ENCODE peak calls at places on chromosomes 13 and 19, in ten cellular contexts. One of them, this sample, is unnamed.

GRCh38 chr19:58060231-58060630 is 1.1 kb downstream of the ZNF135 start:
- DNase-seq in central memory CD4-positive, alpha-beta T cell: no peak
- DNase-seq in activated CD8-positive, alpha-beta T cell treated with anti-CD3 and anti-CD28 coated beads for 36 hours: no peak
- DNase-seq in BJ: no peak
- DNase-seq in G401: no peak
- DNase-seq in NCI-H460: no peak
- DNase-seq in activated naive CD8-positive, alpha-beta T cell treated with anti-CD3 and anti-CD28 coated beads, Interleukin-2, amount 50 U/mL, for 24 hours: no peak
- DNase-seq in astrocyte of the cerebellum: no peak
- DNase-seq in adrenal gland: no peak
- DNase-seq in NCI-H2171 treated with DMSO at 0.1 percent for 48 hours: no peak
- DNase-seq in this sample: no peak

GRCh38 chr13:76455960-76456359 is 430.2 kb downstream of the KCTD12 start:
- DNase-seq in activated CD8-positive, alpha-beta T cell treated with anti-CD3 and anti-CD28 coated beads for 36 hours: no peak
- DNase-seq in astrocyte of the cerebellum: peak
- DNase-seq in BJ: no peak
- DNase-seq in G401: no peak
- DNase-seq in adrenal gland: no peak
- DNase-seq in activated naive CD8-positive, alpha-beta T cell treated with anti-CD3 and anti-CD28 coated beads, Interleukin-2, amount 50 U/mL, for 24 hours: no peak
- DNase-seq in NCI-H460: no peak
- DNase-seq in central memory CD4-positive, alpha-beta T cell: no peak
- DNase-seq in NCI-H2171 treated with DMSO at 0.1 percent for 48 hours: peak
- DNase-seq in this sample: peak

GRCh38 chr13:113953561-113953960 is 20.3 kb downstream of the C13orf46 start:
- DNase-seq in adrenal gland: no peak
- DNase-seq in NCI-H2171 treated with DMSO at 0.1 percent for 48 hours: no peak
- DNase-seq in activated naive CD8-positive, alpha-beta T cell treated with anti-CD3 and anti-CD28 coated beads, Interleukin-2, amount 50 U/mL, for 24 hours: no peak
- DNase-seq in G401: no peak
- DNase-seq in NCI-H460: no peak
- DNase-seq in central memory CD4-positive, alpha-beta T cell: no peak
- DNase-seq in BJ: no peak
- DNase-seq in astrocyte of the cerebellum: no peak
- DNase-seq in activated CD8-positive, alpha-beta T cell treated with anti-CD3 and anti-CD28 coated beads for 36 hours: no peak
- DNase-seq in this sample: no peak

GRCh38 chr19:12994701-12995595 is at the start of gene NFIX:
- DNase-seq in activated CD8-positive, alpha-beta T cell treated with anti-CD3 and anti-CD28 coated beads for 36 hours: peak
- DNase-seq in central memory CD4-positive, alpha-beta T cell: peak
- DNase-seq in astrocyte of the cerebellum: no peak
- DNase-seq in G401: peak
- DNase-seq in adrenal gland: peak
- DNase-seq in activated naive CD8-positive, alpha-beta T cell treated with anti-CD3 and anti-CD28 coated beads, Interleukin-2, amount 50 U/mL, for 24 hours: peak
- DNase-seq in BJ: no peak
- DNase-seq in NCI-H2171 treated with DMSO at 0.1 percent for 48 hours: no peak
- DNase-seq in NCI-H460: peak
- DNase-seq in this sample: peak

GRCh38 chr13:43487459-43487858 is 299.3 kb downstream of the ENOX1 start:
- DNase-seq in BJ: no peak
- DNase-seq in central memory CD4-positive, alpha-beta T cell: no peak
- DNase-seq in astrocyte of the cerebellum: no peak
- DNase-seq in G401: no peak
- DNase-seq in activated CD8-positive, alpha-beta T cell treated with anti-CD3 and anti-CD28 coated beads for 36 hours: no peak
- DNase-seq in NCI-H460: no peak
- DNase-seq in NCI-H2171 treated with DMSO at 0.1 percent for 48 hours: no peak
- DNase-seq in adrenal gland: no peak
- DNase-seq in activated naive CD8-positive, alpha-beta T cell treated with anti-CD3 and anti-CD28 coated beads, Interleukin-2, amount 50 U/mL, for 24 hours: no peak
- DNase-seq in this sample: no peak

GRCh38 chr19:42176649-42176989 is 40.9 kb downstream of the DEDD2 start:
- DNase-seq in activated naive CD8-positive, alpha-beta T cell treated with anti-CD3 and anti-CD28 coated beads, Interleukin-2, amount 50 U/mL, for 24 hours: peak
- DNase-seq in G401: no peak
- DNase-seq in NCI-H460: no peak
- DNase-seq in activated CD8-positive, alpha-beta T cell treated with anti-CD3 and anti-CD28 coated beads for 36 hours: no peak
- DNase-seq in central memory CD4-positive, alpha-beta T cell: no peak
- DNase-seq in BJ: no peak
- DNase-seq in astrocyte of the cerebellum: no peak
- DNase-seq in adrenal gland: no peak
- DNase-seq in NCI-H2171 treated with DMSO at 0.1 percent for 48 hours: no peak
- DNase-seq in this sample: no peak

GRCh38 chr13:95420501-95420900 is 119.2 kb upstream of the ABCC4 start:
- DNase-seq in BJ: no peak
- DNase-seq in NCI-H460: no peak
- DNase-seq in adrenal gland: no peak
- DNase-seq in NCI-H2171 treated with DMSO at 0.1 percent for 48 hours: no peak
- DNase-seq in G401: no peak
- DNase-seq in activated naive CD8-positive, alpha-beta T cell treated with anti-CD3 and anti-CD28 coated beads, Interleukin-2, amount 50 U/mL, for 24 hours: no peak
- DNase-seq in central memory CD4-positive, alpha-beta T cell: no peak
- DNase-seq in activated CD8-positive, alpha-beta T cell treated with anti-CD3 and anti-CD28 coated beads for 36 hours: no peak
- DNase-seq in astrocyte of the cerebellum: no peak
- DNase-seq in this sample: no peak

GRCh38 chr13:113082198-113083021 is 23.2 kb upstream of the F7 start:
- DNase-seq in G401: no peak
- DNase-seq in adrenal gland: no peak
- DNase-seq in astrocyte of the cerebellum: no peak
- DNase-seq in NCI-H460: no peak
- DNase-seq in central memory CD4-positive, alpha-beta T cell: no peak
- DNase-seq in activated naive CD8-positive, alpha-beta T cell treated with anti-CD3 and anti-CD28 coated beads, Interleukin-2, amount 50 U/mL, for 24 hours: no peak
- DNase-seq in activated CD8-positive, alpha-beta T cell treated with anti-CD3 and anti-CD28 coated beads for 36 hours: no peak
- DNase-seq in NCI-H2171 treated with DMSO at 0.1 percent for 48 hours: no peak
- DNase-seq in BJ: no peak
- DNase-seq in this sample: no peak

GRCh38 chr13:99565478-99566124 is 64.3 kb downstream of the TM9SF2 start:
- DNase-seq in activated CD8-positive, alpha-beta T cell treated with anti-CD3 and anti-CD28 coated beads for 36 hours: no peak
- DNase-seq in adrenal gland: no peak
- DNase-seq in central memory CD4-positive, alpha-beta T cell: no peak
- DNase-seq in NCI-H460: no peak
- DNase-seq in BJ: no peak
- DNase-seq in NCI-H2171 treated with DMSO at 0.1 percent for 48 hours: no peak
- DNase-seq in astrocyte of the cerebellum: no peak
- DNase-seq in G401: no peak
- DNase-seq in activated naive CD8-positive, alpha-beta T cell treated with anti-CD3 and anti-CD28 coated beads, Interleukin-2, amount 50 U/mL, for 24 hours: no peak
- DNase-seq in this sample: no peak

GRCh38 chr13:38872693-38873092 is 117.9 kb downstream of the STOML3 start:
- DNase-seq in NCI-H460: peak
- DNase-seq in adrenal gland: peak
- DNase-seq in NCI-H2171 treated with DMSO at 0.1 percent for 48 hours: no peak
- DNase-seq in central memory CD4-positive, alpha-beta T cell: no peak
- DNase-seq in activated naive CD8-positive, alpha-beta T cell treated with anti-CD3 and anti-CD28 coated beads, Interleukin-2, amount 50 U/mL, for 24 hours: peak
- DNase-seq in BJ: no peak
- DNase-seq in astrocyte of the cerebellum: peak
- DNase-seq in activated CD8-positive, alpha-beta T cell treated with anti-CD3 and anti-CD28 coated beads for 36 hours: peak
- DNase-seq in G401: peak
- DNase-seq in this sample: peak

GRCh38 chr19:8087876-8088275 is 35.3 kb downstream of the CCL25 start:
- DNase-seq in central memory CD4-positive, alpha-beta T cell: no peak
- DNase-seq in G401: no peak
- DNase-seq in adrenal gland: no peak
- DNase-seq in activated naive CD8-positive, alpha-beta T cell treated with anti-CD3 and anti-CD28 coated beads, Interleukin-2, amount 50 U/mL, for 24 hours: no peak
- DNase-seq in astrocyte of the cerebellum: no peak
- DNase-seq in NCI-H2171 treated with DMSO at 0.1 percent for 48 hours: no peak
- DNase-seq in NCI-H460: no peak
- DNase-seq in BJ: no peak
- DNase-seq in activated CD8-positive, alpha-beta T cell treated with anti-CD3 and anti-CD28 coated beads for 36 hours: no peak
- DNase-seq in this sample: no peak

GRCh38 chr19:1365964-1366695 is 17.6 kb upstream of the NDUFS7 start:
- DNase-seq in astrocyte of the cerebellum: no peak
- DNase-seq in NCI-H460: no peak
- DNase-seq in NCI-H2171 treated with DMSO at 0.1 percent for 48 hours: no peak
- DNase-seq in adrenal gland: no peak
- DNase-seq in G401: no peak
- DNase-seq in BJ: no peak
- DNase-seq in activated CD8-positive, alpha-beta T cell treated with anti-CD3 and anti-CD28 coated beads for 36 hours: no peak
- DNase-seq in activated naive CD8-positive, alpha-beta T cell treated with anti-CD3 and anti-CD28 coated beads, Interleukin-2, amount 50 U/mL, for 24 hours: no peak
- DNase-seq in central memory CD4-positive, alpha-beta T cell: no peak
- DNase-seq in this sample: no peak

GRCh38 chr13:102863590-102863989 is 17.8 kb downstream of the ERCC5 start:
- DNase-seq in G401: peak
- DNase-seq in NCI-H460: no peak
- DNase-seq in NCI-H2171 treated with DMSO at 0.1 percent for 48 hours: no peak
- DNase-seq in central memory CD4-positive, alpha-beta T cell: no peak
- DNase-seq in BJ: no peak
- DNase-seq in activated naive CD8-positive, alpha-beta T cell treated with anti-CD3 and anti-CD28 coated beads, Interleukin-2, amount 50 U/mL, for 24 hours: no peak
- DNase-seq in adrenal gland: peak
- DNase-seq in activated CD8-positive, alpha-beta T cell treated with anti-CD3 and anti-CD28 coated beads for 36 hours: no peak
- DNase-seq in astrocyte of the cerebellum: no peak
- DNase-seq in this sample: no peak

GRCh38 chr13:49171358-49171757 is 48.8 kb upstream of the MLNR start:
- DNase-seq in NCI-H460: no peak
- DNase-seq in BJ: no peak
- DNase-seq in activated naive CD8-positive, alpha-beta T cell treated with anti-CD3 and anti-CD28 coated beads, Interleukin-2, amount 50 U/mL, for 24 hours: no peak
- DNase-seq in astrocyte of the cerebellum: no peak
- DNase-seq in adrenal gland: no peak
- DNase-seq in NCI-H2171 treated with DMSO at 0.1 percent for 48 hours: no peak
- DNase-seq in G401: no peak
- DNase-seq in activated CD8-positive, alpha-beta T cell treated with anti-CD3 and anti-CD28 coated beads for 36 hours: no peak
- DNase-seq in central memory CD4-positive, alpha-beta T cell: no peak
- DNase-seq in this sample: no peak

GRCh38 chr13:49435992-49436391 is 7.9 kb downstream of the CAB39L start:
- DNase-seq in astrocyte of the cerebellum: no peak
- DNase-seq in NCI-H460: no peak
- DNase-seq in central memory CD4-positive, alpha-beta T cell: no peak
- DNase-seq in adrenal gland: no peak
- DNase-seq in G401: no peak
- DNase-seq in BJ: no peak
- DNase-seq in activated CD8-positive, alpha-beta T cell treated with anti-CD3 and anti-CD28 coated beads for 36 hours: no peak
- DNase-seq in activated naive CD8-positive, alpha-beta T cell treated with anti-CD3 and anti-CD28 coated beads, Interleukin-2, amount 50 U/mL, for 24 hours: no peak
- DNase-seq in NCI-H2171 treated with DMSO at 0.1 percent for 48 hours: no peak
- DNase-seq in this sample: no peak

GRCh38 chr13:31050486-31051400 is 111.0 kb downstream of the HSPH1 start:
- DNase-seq in central memory CD4-positive, alpha-beta T cell: no peak
- DNase-seq in astrocyte of the cerebellum: no peak
- DNase-seq in G401: no peak
- DNase-seq in activated CD8-positive, alpha-beta T cell treated with anti-CD3 and anti-CD28 coated beads for 36 hours: no peak
- DNase-seq in activated naive CD8-positive, alpha-beta T cell treated with anti-CD3 and anti-CD28 coated beads, Interleukin-2, amount 50 U/mL, for 24 hours: no peak
- DNase-seq in NCI-H2171 treated with DMSO at 0.1 percent for 48 hours: no peak
- DNase-seq in NCI-H460: peak
- DNase-seq in BJ: no peak
- DNase-seq in adrenal gland: peak
- DNase-seq in this sample: no peak